ENCODE peak calls at places on chromosomes 7 and 10, in nine cellular contexts. R is midbrain; W is WERI-Rb-1; Z is naive thymus-derived CD4-positive, alpha-beta T cell; U is NT2/D1; A is NCI-H1105 treated with DMSO at 0.1 percent for 48 hours; N is NCI-H510A; M is Panc1; X is adrenal gland. P is an unnamed sample.

GRCh38 chr7:106045139-106045538 is 67.0 kb downstream of the SYPL1 start:
- DNase-seq in R (no peak), W (no peak), Z (no peak), U (no peak), A (no peak), N (no peak), M (no peak), X (no peak), P (no peak)

GRCh38 chr7:142554555-142555532 is 194.4 kb upstream of the PRSS1 start:
- DNase-seq in R (no peak), W (no peak), Z (no peak), U (no peak), A (no peak), N (no peak), M (no peak), X (no peak), P (no peak)

GRCh38 chr10:103645141-103646054 is 151.9 kb downstream of the NEURL1 start:
- DNase-seq in R (no peak), W (no peak), Z (no peak), U (no peak), A (no peak), N (no peak), M (no peak), X (peak), P (no peak)

GRCh38 chr7:27167170-27167505 is 1.8 kb upstream of the HOXA9 start:
- DNase-seq in R (no peak), W (no peak), Z (no peak), U (no peak), A (peak), N (peak), M (no peak), X (no peak), P (no peak)

GRCh38 chr10:117460846-117461765 is 81.4 kb upstream of the EMX2 start:
- DNase-seq in R (no peak), W (no peak), Z (no peak), U (no peak), A (no peak), N (no peak), M (no peak), X (no peak), P (no peak)

GRCh38 chr10:95097805-95098204 is 28.5 kb upstream of the CYP2C8 start:
- DNase-seq in R (no peak), W (no peak), Z (no peak), U (no peak), A (no peak), N (no peak), M (no peak), X (no peak), P (no peak)

GRCh38 chr10:73131295-73131694 is 21.0 kb downstream of the NUDT13 start:
- DNase-seq in R (no peak), W (no peak), Z (no peak), U (no peak), A (no peak), N (no peak), M (no peak), X (no peak), P (no peak)

GRCh38 chr7:144656960-144657359 is 178.9 kb downstream of the TPK1 start:
- DNase-seq in R (no peak), W (peak), Z (no peak), U (no peak), A (no peak), N (no peak), M (no peak), X (no peak), P (no peak)

GRCh38 chr10:117502421-117503169 is 40.0 kb upstream of the EMX2 start:
- DNase-seq in R (no peak), W (no peak), Z (no peak), U (no peak), A (no peak), N (no peak), M (no peak), X (no peak), P (no peak)

GRCh38 chr10:22611425-22612111 is 102.8 kb downstream of the PIP4K2A start:
- DNase-seq in R (no peak), W (no peak), Z (no peak), U (no peak), A (no peak), N (no peak), M (no peak), X (no peak), P (peak)

P was measured in GM06990.